ENCODE peak calls at places on chromosomes 16 and 17, in five cellular contexts. U is ovary, L is colonic mucosa, Q is fibroblast of lung, O is fibroblast of pulmonary artery. V is an unnamed sample.
A peak's percentile ranks its signal among the peaks of the same experiment; 100 is the strongest.

GRCh38 chr16:81237282-81237681 is 1.2 kb upstream of the BCO1 start:
- DNase-seq in Q (peak; percentile 9), L (peak; percentile 37), O (peak; percentile 7), U (no peak), V (peak; percentile 18)

GRCh38 chr16:69408451-69408850 is 16.0 kb upstream of the CYB5B start:
- DNase-seq in O (no peak), L (peak; percentile 86), U (no peak), Q (no peak), V (no peak)

GRCh38 chr16:57865746-57866528 is 63.6 kb upstream of the KIFC3 start:
- DNase-seq in U (no peak), O (no peak), L (no peak), Q (no peak), V (no peak)

GRCh38 chr16:89410794-89411309 is 79.5 kb downstream of the ANKRD11 start:
- DNase-seq in Q (peak; percentile 93), U (peak; percentile 60), L (peak; percentile 49), O (peak; percentile 85), V (peak; percentile 94)

GRCh38 chr16:74667215-74667765 is 613 bp upstream of the RFWD3 start:
- DNase-seq in O (peak; percentile 12), U (peak; percentile 33), Q (peak; percentile 17), L (peak; percentile 51), V (peak; percentile 30)

GRCh38 chr17:72520665-72521303 is 400.0 kb downstream of the SOX9 start:
- DNase-seq in O (no peak), Q (no peak), U (no peak), L (no peak), V (no peak)

GRCh38 chr17:79648181-79648831 is 37.5 kb upstream of the RBFOX3 start:
- DNase-seq in L (peak; percentile 4), Q (no peak), O (no peak), U (no peak), V (no peak)

GRCh38 chr16:8882725-8883377 is 700 bp downstream of the LITAFD start:
- DNase-seq in O (no peak), U (no peak), Q (no peak), L (no peak), V (no peak)

GRCh38 chr17:64411999-64412771 is 21.5 kb upstream of the PECAM1 start:
- DNase-seq in L (peak; percentile 27), Q (peak; percentile 35), U (peak; percentile 65), O (peak; percentile 76), V (peak; percentile 24)

GRCh38 chr17:83159204-83160049 is 80.0 kb downstream of the METRNL start:
- DNase-seq in U (no peak), L (no peak), Q (no peak), O (no peak), V (no peak)

GRCh38 chr16:10736926-10737625 is 6.6 kb upstream of the NUBP1 start:
- DNase-seq in O (peak; percentile 77), U (peak; percentile 63), Q (peak; percentile 72), L (peak; percentile 78), V (peak; percentile 82)

GRCh38 chr17:40122466-40122943 is 734 bp downstream of the MSL1 start:
- DNase-seq in O (no peak), Q (peak; percentile 45), U (peak; percentile 72), L (peak; percentile 43), V (no peak)

GRCh38 chr17:81244358-81245023 is 5.4 kb downstream of the NDUFAF8 start:
- DNase-seq in U (no peak), O (no peak), Q (no peak), L (no peak), V (no peak)

GRCh38 chr17:81387235-81388060 is 7.8 kb upstream of the BAHCC1 start:
- DNase-seq in O (peak; percentile 63), U (peak; percentile 70), L (peak; percentile 64), Q (peak; percentile 71), V (peak; percentile 59)

GRCh38 chr16:86994651-86995171 is 322.5 kb downstream of the C16orf95 start:
- DNase-seq in L (no peak), O (peak; percentile 83), U (no peak), Q (peak; percentile 86), V (peak; percentile 88)

GRCh38 chr17:42873321-42873720 is 22.3 kb downstream of the AOC3 start:
- DNase-seq in U (no peak), L (no peak), O (no peak), Q (no peak), V (no peak)

GRCh38 chr17:36149296-36149820 is 27.1 kb downstream of the TBC1D3B start:
- DNase-seq in O (peak; percentile 74), Q (peak; percentile 18), L (no peak), U (peak; percentile 31), V (peak; percentile 63)

GRCh38 chr17:42682400-42683384 is at the start of gene CNTNAP1:
- DNase-seq in O (peak; percentile 81), L (peak; percentile 72), Q (peak; percentile 69), U (peak; percentile 80), V (peak; percentile 82)

GRCh38 chr16:3576211-3576610 is 992 bp downstream of the NLRC3 start:
- DNase-seq in Q (no peak), O (no peak), L (no peak), U (no peak), V (no peak)

GRCh38 chr17:14124854-14125253 is 55.5 kb downstream of the COX10 start:
- DNase-seq in Q (no peak), O (no peak), L (no peak), U (no peak), V (no peak)

GRCh38 chr17:14123579-14124278 is 54.4 kb downstream of the COX10 start:
- DNase-seq in Q (no peak), L (no peak), O (no peak), U (no peak), V (peak; percentile 32)

GRCh38 chr17:14121952-14122351 is 52.6 kb downstream of the COX10 start:
- DNase-seq in O (no peak), L (no peak), Q (no peak), U (no peak), V (no peak)

DNA sequence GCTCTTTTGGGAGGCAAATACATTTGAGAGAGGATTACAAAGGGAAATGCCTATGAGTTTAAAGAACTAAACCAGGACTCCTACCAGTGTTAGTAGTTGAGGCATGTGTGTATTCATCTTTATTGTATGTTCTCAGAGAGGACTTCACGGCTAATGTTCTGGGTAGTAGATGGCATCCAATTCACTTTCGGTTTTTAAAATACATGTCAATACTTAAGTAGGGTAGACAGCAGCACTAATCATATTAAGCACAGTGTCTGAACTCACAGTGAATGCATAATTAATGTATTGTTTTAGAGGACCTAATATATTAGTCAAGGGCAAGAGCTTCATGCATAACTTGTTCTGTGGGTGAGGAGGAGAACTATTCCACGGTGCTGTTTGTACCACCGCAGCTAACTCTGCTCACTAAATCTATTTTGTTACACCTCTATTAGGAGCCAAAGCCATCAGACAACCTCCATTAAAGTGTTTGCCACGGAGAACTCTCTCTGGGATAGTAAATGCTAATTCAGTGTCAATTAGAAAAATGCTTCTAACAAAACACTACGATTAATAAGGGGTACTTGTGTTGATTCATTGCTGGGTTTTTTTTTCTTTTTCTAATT is 56.3 kb downstream of the COX10 start:
- DNase-seq in Q (no peak), L (no peak), O (no peak), U (no peak), V (no peak)
- H3K4me3 ChIP-seq in Q (no peak overlapping the region), L (no peak overlapping the region), O (no peak overlapping the region), U (no peak overlapping the region), V (no peak overlapping the region)

DNA sequence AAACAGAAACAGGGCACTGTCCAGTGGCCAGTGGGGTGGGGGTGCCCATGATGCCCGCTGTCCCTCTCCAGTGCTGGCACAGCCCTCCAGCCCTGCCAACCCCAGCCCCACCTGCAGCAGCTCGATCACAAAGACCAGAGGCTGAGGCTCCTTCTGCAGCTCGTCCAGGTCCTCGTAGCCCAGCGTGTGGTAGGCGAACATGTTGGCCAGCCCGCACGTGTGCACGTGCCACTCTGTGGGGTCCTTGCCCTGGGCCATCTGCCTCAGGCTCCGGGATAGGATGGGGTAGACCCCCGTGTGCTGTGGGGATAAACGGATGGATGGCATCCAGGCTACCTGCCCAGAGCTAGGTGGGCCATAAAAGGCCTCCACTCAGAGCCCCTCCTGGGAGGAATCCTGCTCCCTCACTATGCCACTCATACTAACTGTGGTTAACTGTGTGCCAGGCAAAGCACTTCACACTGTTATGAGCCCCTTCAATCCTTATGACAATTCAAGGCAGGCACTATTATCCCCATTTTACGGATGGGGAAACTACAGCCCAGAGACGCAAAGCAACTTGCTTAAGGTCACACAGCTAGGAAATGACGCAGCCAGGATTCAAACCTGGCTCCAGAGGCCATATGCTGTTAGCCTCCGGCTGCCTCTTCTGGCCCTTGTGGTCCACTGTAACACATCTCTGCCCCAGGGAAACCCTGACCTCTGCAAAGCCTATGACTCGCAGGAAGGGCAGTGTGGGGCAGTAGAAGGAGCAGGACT is 6.5 kb downstream of the AIPL1 start:
- DNase-seq in O (no peak), Q (no peak), U (no peak), L (no peak), V (no peak)
- TF ChIP-seq CTCF in O (no peak), Q (no peak), U (no peak), L (no peak), V (no peak)

DNA sequence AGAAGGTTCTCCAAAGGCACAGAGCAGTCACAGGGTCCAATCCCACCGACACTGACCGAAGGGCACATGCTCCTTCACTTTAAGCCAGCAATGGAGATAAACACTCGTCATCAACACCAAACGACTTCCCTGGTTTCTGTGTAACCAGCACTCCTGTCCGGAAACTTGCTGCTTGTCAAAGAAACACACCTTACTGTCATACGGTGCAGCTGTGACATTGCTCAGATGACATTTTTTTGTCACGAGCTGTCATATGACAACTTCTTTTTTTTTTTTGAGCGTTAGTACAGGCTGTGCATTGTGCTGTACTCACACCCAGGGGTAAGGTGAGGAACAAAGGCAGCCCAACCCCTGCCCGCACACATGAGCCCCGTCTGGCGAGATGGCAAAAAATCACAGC is 39.2 kb downstream of the TLE7 start:
- DNase-seq in L (no peak), U (no peak), Q (no peak), O (no peak), V (no peak)
- H3K4me3 ChIP-seq in L (no peak overlapping the region), U (no peak overlapping the region), Q (no peak overlapping the region), O (no peak overlapping the region), V (no peak overlapping the region)

DNA sequence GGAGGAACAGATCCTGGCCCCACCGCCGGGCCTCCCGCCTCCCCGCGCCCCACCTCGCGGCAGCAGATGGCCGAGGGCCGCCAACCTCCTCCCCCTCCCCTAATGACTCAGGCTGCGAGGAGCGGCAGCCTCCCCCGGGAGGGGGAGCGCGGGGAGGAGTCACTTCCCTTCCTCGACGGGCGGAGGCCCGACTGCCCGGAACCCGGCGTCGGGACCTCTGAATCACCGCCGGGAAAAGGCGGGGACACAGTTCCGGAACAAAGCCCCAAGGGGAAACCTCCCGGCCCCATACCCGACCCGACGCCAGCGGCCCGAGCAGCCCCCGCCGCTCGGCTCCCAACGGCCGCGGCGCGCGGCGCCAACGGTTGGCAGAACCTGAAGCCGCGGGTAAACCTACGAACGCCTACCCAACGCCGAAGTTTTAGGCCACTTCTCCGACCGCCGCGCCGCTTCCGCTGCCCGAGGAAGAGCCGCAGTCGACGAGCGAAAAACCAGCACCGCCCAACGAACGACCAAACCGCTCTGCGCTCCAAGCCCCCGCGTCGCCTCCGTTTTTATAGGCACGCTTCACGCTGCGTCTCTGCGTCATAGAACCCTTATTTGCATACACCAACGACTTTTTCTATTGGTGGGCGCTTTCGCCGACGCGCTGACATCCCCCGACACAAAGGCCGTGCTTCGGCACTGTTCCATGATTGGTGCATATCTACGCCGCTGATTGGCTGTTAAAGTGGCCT is 5.2 kb upstream of the UNK start:
- DNase-seq in Q (peak; percentile 100), O (peak; percentile 100), L (peak; percentile 97), U (peak; percentile 98), V (peak; percentile 100)
- TF ChIP-seq CTCF in Q (no peak), O (no peak), L (no peak), U (peak; percentile 43), V (no peak)